ENCODE peak calls at places on chromosome 19, in eight cellular contexts. I is tibial nerve, D is Caco-2, N is fibroblast of lung, W is fibroblast of pulmonary artery, Q is A549, J is left ventricle myocardium inferior, G is osteoblast. U is an unnamed sample.
A peak's percentile ranks its signal among the peaks of the same experiment; 100 is the strongest.

GRCh38 chr19:55473613-55474012 is 2.8 kb upstream of the ZNF628 start:
- DNase-seq in I (no peak), D (no peak), N (peak; percentile 42), W (no peak), Q (no peak), J (no peak), G (peak; percentile 90), U (no peak)

GRCh38 chr19:54364775-54365257 is at the start of gene LAIR1:
- DNase-seq in I (peak; percentile 42), D (no peak), N (no peak), W (no peak), Q (no peak), J (no peak), G (no peak), U (no peak)

GRCh38 chr19:5228490-5228889 is 112.1 kb downstream of the PTPRS start:
- DNase-seq in I (no peak), D (no peak), N (no peak), W (no peak), Q (no peak), J (no peak), G (no peak), U (no peak)

GRCh38 chr19:32404939-32405430 is 585 bp upstream of the DPY19L3 start:
- DNase-seq in I (peak; percentile 50), D (peak; percentile 41), N (peak; percentile 41), W (peak; percentile 41), Q (no peak), J (peak; percentile 71), G (no peak), U (no peak)

GRCh38 chr19:8484331-8484894 is 18.0 kb downstream of the PRAM1 start:
- DNase-seq in I (peak; percentile 63), D (no peak), N (no peak), W (no peak), Q (no peak), J (peak; percentile 46), G (no peak), U (peak; percentile 46)

GRCh38 chr19:50716178-50717025 is 3.2 kb downstream of the SHANK1 start:
- DNase-seq in I (no peak), D (no peak), N (no peak), W (no peak), Q (no peak), J (no peak), G (peak; percentile 55), U (no peak)

GRCh38 chr19:14758816-14759215 is 19.5 kb downstream of the ADGRE2 start:
- DNase-seq in I (no peak), D (peak; percentile 57), N (no peak), W (no peak), Q (no peak), J (no peak), G (no peak), U (no peak)

GRCh38 chr19:58170860-58171259 is 12.0 kb upstream of the ZNF274 start:
- DNase-seq in I (no peak), D (no peak), N (peak; percentile 44), W (peak; percentile 17), Q (peak; percentile 19), J (no peak), G (peak; percentile 58), U (no peak)

GRCh38 chr19:43809762-43810696 is 7.8 kb upstream of the LYPD5 start:
- DNase-seq in I (no peak), D (no peak), N (peak; percentile 61), W (peak; percentile 79), Q (peak; percentile 46), J (no peak), G (no peak), U (no peak)

GRCh38 chr19:52453324-52454094 is at the start of gene ZNF578:
- DNase-seq in I (peak; percentile 42), D (no peak), N (peak; percentile 90), W (peak; percentile 86), Q (no peak), J (peak; percentile 84), G (peak; percentile 98), U (peak; percentile 33)

GRCh38 chr19:7965921-7966665 is 22.6 kb upstream of the TIMM44 start:
- DNase-seq in I (no peak), D (no peak), N (no peak), W (no peak), Q (no peak), J (no peak), G (peak; percentile 79), U (no peak)

GRCh38 chr19:40472516-40472915 is 5.7 kb downstream of the SPTBN4 start:
- DNase-seq in I (no peak), D (no peak), N (no peak), W (no peak), Q (no peak), J (no peak), G (no peak), U (no peak)

GRCh38 chr19:12159773-12160414 is 3.0 kb upstream of the ZNF136 start:
- DNase-seq in I (no peak), D (no peak), N (no peak), W (no peak), Q (no peak), J (no peak), G (no peak), U (no peak)

GRCh38 chr19:23415561-23416191 is 20.4 kb upstream of the ZNF91 start:
- DNase-seq in I (no peak), D (no peak), N (peak; percentile 17), W (peak; percentile 4), Q (no peak), J (peak; percentile 46), G (peak; percentile 68), U (no peak)

GRCh38 chr19:44570984-44571684 is 41.7 kb upstream of the CEACAM20 start:
- DNase-seq in I (peak; percentile 89), D (peak; percentile 73), N (peak; percentile 63), W (peak; percentile 91), Q (peak; percentile 82), J (no peak), G (peak; percentile 92), U (peak; percentile 48)

DNA sequence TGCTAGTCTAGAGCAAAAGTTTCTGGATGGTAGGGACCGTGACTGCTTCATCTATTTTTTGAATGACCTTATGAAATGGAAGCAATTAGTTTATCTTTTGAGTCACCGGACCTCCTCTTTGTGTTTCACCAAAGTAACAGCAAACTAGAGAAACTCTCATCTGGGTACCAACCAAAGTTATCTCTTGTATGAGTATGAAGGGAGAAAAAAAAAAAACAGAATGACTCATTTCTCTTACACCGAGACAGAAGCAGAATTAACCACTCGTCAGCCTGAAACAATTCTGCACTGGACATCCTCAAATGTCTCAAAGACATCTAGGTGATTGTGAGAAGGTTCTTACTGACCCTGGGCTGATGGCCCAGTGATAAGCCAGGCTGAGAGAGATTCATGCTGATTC is 18.3 kb downstream of the ZNF100 start:
- DNase-seq in I (no peak), D (no peak), N (peak; percentile 67), W (peak; percentile 11), Q (no peak), J (no peak), G (peak; percentile 22), U (no peak)
- TF ChIP-seq CTCF in I (no peak), D (no peak), N (no peak), W (no peak), Q (no peak), J (no peak), G (no peak), U (no peak)

DNA sequence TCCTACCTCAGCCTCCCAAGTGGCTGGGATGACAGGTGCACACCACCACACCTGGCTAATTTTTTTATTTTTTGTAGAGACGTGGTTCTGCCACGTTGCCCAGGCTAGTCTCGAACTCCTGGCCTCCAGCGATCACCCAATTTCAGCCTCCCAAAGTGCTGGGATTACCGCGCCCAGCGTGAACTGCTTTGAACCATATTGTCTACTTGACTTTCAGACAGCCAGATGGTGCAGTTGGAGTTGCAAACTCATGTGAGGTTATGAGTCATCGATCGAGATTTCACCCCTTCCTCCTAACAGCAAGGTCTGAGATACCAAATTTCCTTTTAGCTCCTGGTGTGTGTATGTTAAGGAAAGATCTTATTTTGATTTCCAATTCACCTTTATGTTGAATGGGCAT is 2.7 kb downstream of the SLC27A1 start:
- DNase-seq in I (no peak), D (no peak), N (peak; percentile 87), W (peak; percentile 79), Q (no peak), J (no peak), G (peak; percentile 58), U (no peak)
- TF ChIP-seq CTCF in I (no peak), D (no peak), N (no peak), W (no peak), Q (no peak), J (no peak), G (no peak), U (no peak)

GRCh38 chr19:6423499-6424189 is 967 bp downstream of the KHSRP start:
- DNase-seq in I (no peak), D (no peak), N (peak; percentile 42), W (peak; percentile 55), Q (peak; percentile 36), J (no peak), G (peak; percentile 97), U (no peak)

GRCh38 chr19:6427131-6427530 is 2.5 kb upstream of the KHSRP start:
- DNase-seq in I (no peak), D (no peak), N (no peak), W (no peak), Q (no peak), J (no peak), G (peak; percentile 64), U (no peak)

GRCh38 chr19:6424190-6424938 is at the start of gene KHSRP:
- DNase-seq in I (no peak), D (no peak), N (no peak), W (no peak), Q (no peak), J (no peak), G (peak; percentile 100), U (no peak)

GRCh38 chr19:6424939-6425731 is 524 bp upstream of the KHSRP start:
- DNase-seq in I (peak; percentile 100), D (peak; percentile 100), N (peak; percentile 100), W (peak; percentile 100), Q (peak; percentile 97), J (peak; percentile 100), G (peak; percentile 100), U (peak; percentile 100)

DNA sequence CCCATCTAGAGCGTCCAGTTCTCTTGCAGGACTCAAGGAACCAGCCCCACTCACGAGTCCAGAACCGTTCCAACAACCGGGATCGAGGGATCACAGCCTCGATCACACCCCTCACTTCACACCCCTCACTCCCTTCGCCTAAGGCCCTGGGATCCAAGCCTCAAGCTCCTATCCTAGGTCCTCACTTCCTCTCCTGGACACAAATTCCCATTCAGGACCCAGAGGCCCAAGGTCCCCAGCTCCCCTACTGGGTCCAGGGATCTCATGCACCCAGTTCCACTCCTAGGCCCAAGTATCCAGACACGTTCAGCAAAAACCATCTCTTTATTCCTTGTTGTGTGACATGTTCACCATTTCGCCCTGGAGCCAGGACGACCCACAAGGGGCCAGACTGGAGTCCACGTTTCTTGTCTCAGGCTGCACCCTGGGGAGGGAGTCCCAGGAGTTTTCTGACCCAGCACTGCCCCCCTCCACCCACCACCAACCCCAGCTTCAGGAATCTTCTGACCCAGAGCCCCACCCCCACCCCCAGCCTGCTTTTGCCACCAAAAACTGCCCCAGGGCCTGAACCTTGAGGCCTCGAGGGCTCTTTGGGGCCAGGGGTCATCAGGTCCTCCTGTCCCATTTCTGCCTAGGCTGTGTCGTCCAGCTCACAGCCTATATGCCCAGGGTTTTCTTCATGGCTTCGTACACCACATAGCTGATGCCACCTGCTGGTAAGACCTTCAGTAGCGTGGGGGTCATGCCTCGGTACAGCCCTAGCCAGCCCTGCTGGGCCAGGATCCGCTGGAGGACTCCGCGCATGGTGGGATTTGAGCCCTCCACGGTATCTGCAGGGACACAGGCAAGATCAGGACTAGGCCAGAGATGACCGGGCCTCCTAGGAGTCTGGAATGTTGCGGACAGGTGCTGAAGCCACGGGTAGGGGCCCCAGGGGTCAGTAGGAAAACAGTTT is 1.4 kb upstream of the KHSRP start:
- DNase-seq in I (no peak), D (peak; percentile 68), N (no peak), W (no peak), Q (no peak), J (no peak), G (peak; percentile 47), U (no peak)
- TF ChIP-seq CTCF in I (no peak), D (peak; percentile 26), N (no peak), W (no peak), Q (no peak), J (no peak), G (no peak), U (peak; percentile 16)

GRCh38 chr19:37172368-37173366 is at the start of gene ZNF585A:
- DNase-seq in I (peak; percentile 90), D (peak; percentile 93), N (peak; percentile 98), W (peak; percentile 98), Q (peak; percentile 89), J (peak; percentile 89), G (peak; percentile 80), U (peak; percentile 95)
- TF ChIP-seq CTCF in I (no peak), D (peak; percentile 39), N (peak; percentile 24), W (peak; percentile 35), Q (no peak), J (peak; percentile 47), G (peak; percentile 25), U (peak; percentile 33)

U was measured in retinal pigment epithelial cell.